ENCODE peak calls at places on chromosomes 1 and 21, in six cellular contexts. E, M, U, X, V and Z are unnamed samples.

GRCh38 chr1:105485207-105485606 is 1571.3 kb upstream of the PRMT6 start:
- DNase-seq in E (no peak), M (peak; percentile 18), U (no peak), X (peak; percentile 4), V (peak; percentile 33), Z (no peak)

GRCh38 chr21:28018213-28018612 is 974.5 kb downstream of the LTN1 start:
- DNase-seq in E (no peak), M (no peak), U (no peak), X (no peak), V (no peak), Z (no peak)

GRCh38 chr21:25997788-25998611 is 172.6 kb downstream of the APP start:
- DNase-seq in E (no peak), M (no peak), U (no peak), X (no peak), V (no peak), Z (no peak)

GRCh38 chr21:35468991-35469390 is 419.9 kb upstream of the RUNX1 start:
- DNase-seq in E (no peak), M (no peak), U (no peak), X (no peak), V (no peak), Z (no peak)

GRCh38 chr1:159012495-159012894 is 2.8 kb downstream of the IFI16 start:
- DNase-seq in E (peak; percentile 85), M (no peak), U (no peak), X (no peak), V (peak; percentile 37), Z (peak; percentile 90)

GRCh38 chr1:63408331-63408730 is 40.9 kb downstream of the ALG6 start:
- DNase-seq in E (no peak), M (no peak), U (no peak), X (peak; percentile 7), V (peak; percentile 92), Z (no peak)

GRCh38 chr1:8712413-8713229 is 104.8 kb downstream of the RERE start:
- DNase-seq in E (no peak), M (peak; percentile 86), U (no peak), X (peak; percentile 42), V (peak; percentile 89), Z (peak; percentile 43)

GRCh38 chr1:175678471-175678870 is 64.9 kb downstream of the TNR start:
- DNase-seq in E (no peak), M (no peak), U (no peak), X (no peak), V (no peak), Z (no peak)

GRCh38 chr1:63835075-63835633 is 61.3 kb downstream of the ROR1 start:
- DNase-seq in E (no peak), M (no peak), U (no peak), X (no peak), V (no peak), Z (no peak)

GRCh38 chr1:243765676-243766075 is 84.4 kb downstream of the AKT3 start:
- DNase-seq in E (no peak), M (no peak), U (no peak), X (no peak), V (no peak), Z (no peak)

GRCh38 chr1:31934706-31935629 is 3.2 kb downstream of the PTP4A2 start:
- DNase-seq in E (peak; percentile 63), M (no peak), U (no peak), X (peak; percentile 56), V (peak; percentile 79), Z (peak; percentile 49)

GRCh38 chr21:44329086-44329889 is 9.9 kb downstream of the CFAP410 start:
- DNase-seq in E (no peak), M (no peak), U (no peak), X (no peak), V (no peak), Z (no peak)

GRCh38 chr1:7948950-7949349 is 8.3 kb upstream of the TNFRSF9 start:
- DNase-seq in E (peak; percentile 61), M (peak; percentile 59), U (no peak), X (peak; percentile 82), V (peak; percentile 23), Z (peak; percentile 26)

GRCh38 chr21:46634427-46634826 is 1.0 kb upstream of the PRMT2 start:
- DNase-seq in E (peak; percentile 64), M (no peak), U (no peak), X (no peak), V (no peak), Z (no peak)

GRCh38 chr21:45630066-45630694 is 13.3 kb upstream of the PCBP3 start:
- DNase-seq in E (no peak), M (no peak), U (no peak), X (no peak), V (no peak), Z (no peak)

GRCh38 chr1:214957330-214958137 is 125.0 kb upstream of the KCNK2 start:
- DNase-seq in E (no peak), M (peak; percentile 99), U (no peak), X (peak; percentile 81), V (peak; percentile 96), Z (peak; percentile 3)

GRCh38 chr1:9875636-9876000 is 34.5 kb downstream of the CTNNBIP1 start:
- DNase-seq in E (no peak), M (no peak), U (no peak), X (no peak), V (no peak), Z (no peak)

GRCh38 chr1:43975249-43975961 is 645 bp downstream of the ATP6V0B start:
- DNase-seq in E (peak; percentile 43), M (no peak), U (no peak), X (peak; percentile 72), V (no peak), Z (peak; percentile 39)

GRCh38 chr1:6438047-6438525 is 13.5 kb downstream of the ESPN start:
- DNase-seq in E (peak; percentile 82), M (no peak), U (no peak), X (peak; percentile 80), V (peak; percentile 34), Z (peak; percentile 75)

GRCh38 chr21:17539743-17540341 is 27.0 kb downstream of the CXADR start:
- DNase-seq in E (no peak), M (no peak), U (no peak), X (no peak), V (no peak), Z (no peak)

GRCh38 chr1:150512846-150513245 is 2.7 kb upstream of the FALEC start:
- DNase-seq in E (no peak), M (no peak), U (no peak), X (no peak), V (peak; percentile 40), Z (no peak)

GRCh38 chr1:43861985-43862735 is 71.4 kb upstream of the ARTN start:
- DNase-seq in E (no peak), M (no peak), U (no peak), X (no peak), V (no peak), Z (no peak)

GRCh38 chr1:53800621-53801020 is 37.5 kb downstream of the NDC1 start:
- DNase-seq in E (no peak), M (no peak), U (no peak), X (no peak), V (no peak), Z (no peak)

GRCh38 chr1:43763497-43763973 is 56.2 kb downstream of the ST3GAL3 start:
- DNase-seq in E (peak; percentile 67), M (peak; percentile 80), U (no peak), X (peak; percentile 82), V (peak; percentile 97), Z (peak; percentile 74)

GRCh38 chr1:161890574-161890973 is 124.5 kb downstream of the ATF6 start:
- DNase-seq in E (no peak), M (no peak), U (no peak), X (no peak), V (no peak), Z (no peak)

GRCh38 chr1:2530501-2531361 is 668 bp upstream of the HES5 start:
- DNase-seq in E (no peak), M (no peak), U (no peak), X (no peak), V (no peak), Z (no peak)

GRCh38 chr1:6526316-6526715 is 28.0 kb downstream of the NOL9 start:
- DNase-seq in E (no peak), M (no peak), U (no peak), X (no peak), V (no peak), Z (no peak)

GRCh38 chr1:9181990-9182783 is 52.4 kb upstream of the H6PD start:
- DNase-seq in E (peak; percentile 48), M (no peak), U (no peak), X (peak; percentile 68), V (peak; percentile 45), Z (peak; percentile 81)

GRCh38 chr1:63774617-63775417 is 1.0 kb downstream of the ROR1 start:
- DNase-seq in E (peak; percentile 8), M (no peak), U (no peak), X (peak; percentile 56), V (peak; percentile 59), Z (no peak)